ENCODE peak calls at places on chromosome 18, in eight cellular contexts. A is GM23338, K is IMR-90, Y is Peyer's patch, U is endothelial cell of umbilical vein, M is tibial nerve, P is Panc1, S is PC-9. W is an unnamed sample.
A peak's percentile ranks its signal among the peaks of the same experiment; 100 is the strongest.

GRCh38 chr18:59604877-59605276 is 92.3 kb downstream of the CCBE1 start:
- DNase-seq in U (no peak), A (no peak), Y (no peak), S (no peak), K (peak; percentile 23), P (no peak), M (no peak), W (no peak)

GRCh38 chr18:9716780-9717563 is 8.9 kb downstream of the RAB31 start:
- DNase-seq in S (no peak), P (no peak), Y (peak; percentile 21), K (no peak), M (no peak), A (no peak), U (no peak), W (no peak)

GRCh38 chr18:74040459-74041332 is 106.9 kb downstream of the FBXO15 start:
- DNase-seq in M (no peak), P (no peak), U (no peak), Y (peak; percentile 79), S (peak; percentile 31), A (peak; percentile 81), K (peak; percentile 11), W (no peak)

GRCh38 chr18:703660-704018 is 8.8 kb downstream of the ENOSF1 start:
- DNase-seq in U (no peak), M (no peak), Y (no peak), K (no peak), S (no peak), A (no peak), P (peak; percentile 15), W (no peak)

GRCh38 chr18:45054595-45054994 is 373.9 kb downstream of the SETBP1 start:
- DNase-seq in M (no peak), S (no peak), A (no peak), Y (peak; percentile 58), P (no peak), K (no peak), U (no peak), W (no peak)

GRCh38 chr18:45777393-45777792 is 48.1 kb upstream of the SIGLEC15 start:
- DNase-seq in U (no peak), K (peak; percentile 96), P (no peak), M (no peak), S (no peak), Y (no peak), A (no peak), W (peak; percentile 91)

GRCh38 chr18:79204889-79205807 is 136.0 kb downstream of the ATP9B start:
- DNase-seq in Y (no peak), U (no peak), S (no peak), K (no peak), P (no peak), A (no peak), M (no peak), W (no peak)

GRCh38 chr18:62721837-62722795 is 6.8 kb downstream of the PHLPP1 start:
- DNase-seq in Y (no peak), P (no peak), M (no peak), S (no peak), K (no peak), U (no peak), A (no peak), W (peak; percentile 8)

GRCh38 chr18:31658670-31659573 is 25.5 kb downstream of the B4GALT6 start:
- DNase-seq in A (no peak), P (no peak), Y (no peak), S (no peak), U (no peak), M (no peak), K (no peak), W (no peak)

GRCh38 chr18:74635202-74635969 is 37.7 kb downstream of the ZNF407 start:
- DNase-seq in S (no peak), A (no peak), Y (no peak), U (no peak), K (no peak), M (no peak), P (no peak), W (no peak)

GRCh38 chr18:58603365-58604067 is 25.4 kb downstream of the ALPK2 start:
- DNase-seq in M (no peak), A (no peak), S (no peak), K (peak; percentile 36), P (no peak), Y (no peak), U (no peak), W (no peak)

GRCh38 chr18:35459997-35460396 is 37.8 kb downstream of the INO80C start:
- DNase-seq in A (no peak), K (no peak), P (no peak), M (no peak), S (no peak), Y (no peak), U (no peak), W (no peak)

GRCh38 chr18:11512096-11513030 is 97.0 kb upstream of the SLC35G4 start:
- DNase-seq in A (peak; percentile 29), P (no peak), Y (no peak), S (no peak), M (no peak), U (no peak), K (no peak), W (peak; percentile 22)
- TF ChIP-seq CTCF in A (peak; percentile 65), P (peak; percentile 36), Y (no peak), S (no peak), M (no peak), U (no peak), K (peak; percentile 22), W (peak; percentile 55)

GRCh38 chr18:40366521-40366920 is 1588.5 kb upstream of the PIK3C3 start:
- DNase-seq in M (no peak), Y (no peak), A (no peak), P (no peak), U (peak; percentile 93), S (no peak), K (no peak), W (no peak)

GRCh38 chr18:40367576-40367975 is 1587.5 kb upstream of the PIK3C3 start:
- DNase-seq in A (no peak), K (no peak), P (no peak), S (no peak), M (no peak), Y (no peak), U (peak; percentile 96), W (no peak)

GRCh38 chr18:40365526-40365925 is 1589.5 kb upstream of the PIK3C3 start:
- DNase-seq in A (no peak), S (no peak), U (no peak), K (no peak), P (no peak), M (no peak), Y (no peak), W (no peak)
- H3K36me3 ChIP-seq in A (no peaks in the 10 kb centered on the region), S (no peaks in the 10 kb centered on the region), U (no peaks in the 10 kb centered on the region), K (no peaks in the 10 kb centered on the region), P (no peaks in the 10 kb centered on the region), M (no peaks in the 10 kb centered on the region), Y (no peaks in the 10 kb centered on the region), W (no peaks in the 10 kb centered on the region)

GRCh38 chr18:25332002-25332401 is 20.0 kb downstream of the ZNF521 start:
- DNase-seq in U (no peak), A (no peak), M (no peak), Y (no peak), P (no peak), S (no peak), K (peak; percentile 23), W (no peak)
- TF ChIP-seq CTCF in U (no peak), A (no peak), M (no peak), Y (no peak), P (no peak), S (no peak), K (no peak), W (no peak)

DNA sequence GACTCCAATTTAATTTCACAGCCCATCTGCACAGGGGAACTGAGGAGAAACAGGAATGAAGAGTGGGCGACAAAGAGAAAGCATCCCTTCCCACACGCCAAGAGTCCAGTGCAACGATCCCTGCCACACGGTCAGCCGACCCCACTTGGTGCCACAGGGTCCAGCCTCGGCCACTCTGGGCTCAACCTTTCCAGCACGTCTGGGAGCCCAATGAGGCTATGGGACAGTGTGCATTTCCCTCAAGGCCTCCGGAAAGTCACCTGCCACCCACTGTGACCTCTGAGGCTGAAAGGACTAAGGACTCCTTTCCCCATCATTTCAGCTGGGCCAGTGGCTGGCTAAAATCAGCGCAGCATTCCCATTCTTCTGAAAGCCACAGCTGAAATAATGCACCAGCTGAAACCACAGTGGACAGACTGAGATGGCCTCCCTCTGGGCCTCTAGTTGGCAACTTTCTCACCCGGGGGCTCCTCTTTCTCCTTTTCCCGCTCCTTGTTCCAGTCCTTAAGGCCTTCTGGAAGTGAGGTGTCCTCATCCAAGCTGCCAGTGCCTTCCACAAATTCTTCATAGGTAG is 21.2 kb downstream of the TUBB6 start:
- DNase-seq in S (no peak), U (no peak), Y (no peak), K (no peak), M (no peak), P (no peak), A (no peak), W (no peak)
- H3K36me3 ChIP-seq in S (peaks cover 13% of the 10 kb centered on the region), U (peaks cover 24% of the 10 kb centered on the region), Y (no peaks in the 10 kb centered on the region), K (peaks cover 57% of the 10 kb centered on the region), M (peaks cover 22% of the 10 kb centered on the region), P (peaks cover 8% of the 10 kb centered on the region), A (peaks cover 13% of the 10 kb centered on the region), W (peaks cover 53% of the 10 kb centered on the region)

DNA sequence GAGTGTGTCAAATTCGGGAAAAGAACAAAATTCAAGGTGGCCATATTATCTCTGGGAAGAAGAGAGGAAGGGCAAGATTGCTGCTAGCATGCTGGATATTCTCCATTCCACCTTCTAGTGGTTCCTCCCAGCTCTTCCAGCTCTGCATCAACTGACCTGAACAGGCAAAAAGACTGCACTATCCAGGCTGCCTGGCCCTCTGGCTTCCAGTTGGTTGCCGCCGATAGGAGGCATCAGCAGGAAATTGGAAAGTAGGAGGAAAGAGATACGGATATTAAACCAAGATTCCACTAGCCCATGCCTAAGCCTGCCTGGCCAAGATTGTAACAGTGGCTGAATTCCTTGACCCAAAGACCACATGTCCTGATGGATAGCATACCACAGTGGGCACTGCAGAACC is 1.7 kb upstream of the RTTN start:
- DNase-seq in K (no peak), A (peak; percentile 14), P (no peak), M (no peak), U (no peak), S (no peak), Y (no peak), W (no peak)
- TF ChIP-seq CTCF in K (no peak), A (peak; percentile 28), P (peak; percentile 53), M (no peak), U (no peak), S (no peak), Y (no peak), W (no peak)

DNA sequence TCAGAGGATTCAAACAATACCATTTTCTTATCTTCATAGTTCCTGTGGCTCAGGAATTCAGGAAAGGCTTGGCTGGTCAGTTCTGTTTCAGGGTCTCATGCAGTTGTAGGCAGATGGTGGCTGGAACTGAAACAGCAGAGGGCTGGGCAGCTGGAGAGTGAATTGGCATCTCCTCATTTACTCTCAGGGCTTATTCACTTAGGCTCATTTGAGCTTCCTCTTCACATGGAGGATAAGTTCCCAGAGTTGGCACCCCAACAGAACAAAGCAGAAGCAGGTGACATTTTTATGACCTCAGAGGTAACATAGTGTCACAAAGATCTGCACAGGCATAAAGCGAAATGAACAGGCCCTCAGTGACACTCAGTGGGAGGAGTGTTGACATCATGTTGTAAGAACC is 66.1 kb downstream of the RBBP8 start:
- DNase-seq in Y (no peak), A (no peak), S (peak; percentile 4), U (peak; percentile 69), M (no peak), P (no peak), K (peak; percentile 53), W (peak; percentile 64)
- H3K36me3 ChIP-seq in Y (no peaks in the 10 kb centered on the region), A (peaks cover 7% of the 10 kb centered on the region), S (no peaks in the 10 kb centered on the region), U (no peaks in the 10 kb centered on the region), M (no peaks in the 10 kb centered on the region), P (peaks cover 20% of the 10 kb centered on the region), K (peaks cover 2% of the 10 kb centered on the region), W (no peaks in the 10 kb centered on the region)

GRCh38 chr18:21179590-21180220 is 62.3 kb upstream of the GREB1L start:
- DNase-seq in P (no peak), K (peak; percentile 73), A (peak; percentile 90), S (peak; percentile 7), M (peak; percentile 84), Y (peak; percentile 70), U (peak; percentile 50), W (peak; percentile 65)
- TF ChIP-seq CTCF in P (peak; percentile 81), K (peak; percentile 81), A (peak; percentile 82), S (peak; percentile 74), M (peak; percentile 68), Y (peak; percentile 64), U (peak; percentile 75), W (peak; percentile 86)

W was measured in brain microvascular endothelial cell.